ENCODE peak calls at places on chromosomes 3 and 15, in ten cellular contexts. S, R, I, M, U, Y, E, A, L and T are unnamed samples.

GRCh38 chr3:188720215-188720614 is 451.6 kb upstream of the TPRG1 start:
- DNase-seq in S (no peak), R (no peak), I (no peak), M (no peak), U (no peak), Y (no peak), E (no peak), A (no peak), L (no peak), T (no peak)

GRCh38 chr3:159762981-159763465 is 225.6 kb upstream of the IL12A start:
- DNase-seq in S (no peak), R (peak; percentile 39), I (peak; percentile 77), M (no peak), U (peak; percentile 77), Y (no peak), E (peak; percentile 76), A (peak; percentile 83), L (peak; percentile 62), T (peak; percentile 91)

GRCh38 chr3:12549971-12550760 is 4.9 kb upstream of the MKRN2OS start:
- DNase-seq in S (no peak), R (no peak), I (no peak), M (no peak), U (no peak), Y (no peak), E (no peak), A (no peak), L (no peak), T (no peak)

GRCh38 chr15:38928431-38928830 is 363.8 kb upstream of the RASGRP1 start:
- DNase-seq in S (no peak), R (no peak), I (no peak), M (no peak), U (no peak), Y (no peak), E (no peak), A (no peak), L (no peak), T (no peak)

GRCh38 chr15:77654975-77655374 is 22.3 kb upstream of the LINGO1 start:
- DNase-seq in S (no peak), R (no peak), I (no peak), M (no peak), U (no peak), Y (peak; percentile 74), E (no peak), A (no peak), L (no peak), T (no peak)

GRCh38 chr3:192408007-192408655 is 319.2 kb downstream of the FGF12 start:
- DNase-seq in S (no peak), R (no peak), I (no peak), M (no peak), U (peak; percentile 14), Y (no peak), E (peak; percentile 56), A (peak; percentile 13), L (no peak), T (peak; percentile 53)

GRCh38 chr3:14204605-14205284 is 26.1 kb downstream of the LSM3 start:
- DNase-seq in S (no peak), R (no peak), I (no peak), M (no peak), U (peak; percentile 60), Y (peak; percentile 42), E (no peak), A (peak; percentile 29), L (no peak), T (no peak)

GRCh38 chr15:22960587-22960986 is 19.6 kb downstream of the CYFIP1 start:
- DNase-seq in S (no peak), R (no peak), I (no peak), M (no peak), U (no peak), Y (no peak), E (no peak), A (no peak), L (no peak), T (peak; percentile 36)

GRCh38 chr3:99699841-99700240 is 61.4 kb downstream of the COL8A1 start:
- DNase-seq in S (no peak), R (no peak), I (no peak), M (no peak), U (peak; percentile 37), Y (no peak), E (no peak), A (peak; percentile 61), L (no peak), T (no peak)

GRCh38 chr3:197524128-197524527 is 31.6 kb downstream of the BDH1 start:
- DNase-seq in S (no peak), R (no peak), I (no peak), M (no peak), U (no peak), Y (peak; percentile 26), E (no peak), A (no peak), L (no peak), T (no peak)